ENCODE peak calls at places on chromosomes 7 and 10, in seven cellular contexts. R is neuronal stem cell, N is OCI-LY7, Y is Karpas-422, H is IMR-90, I is lung, K is cardiac muscle cell. V is an unnamed sample.

GRCh38 chr10:107546239-107546638 is 381.7 kb upstream of the SORCS1 start:
- DNase-seq in N (no peak), R (no peak), K (peak; percentile 30), I (no peak), H (peak; percentile 33), Y (no peak), V (no peak)

GRCh38 chr10:133353988-133354605 is 3.7 kb downstream of the FUOM start:
- DNase-seq in N (no peak), Y (no peak), R (no peak), I (no peak), H (no peak), K (no peak), V (no peak)

GRCh38 chr10:109928393-109928792 is 5.1 kb upstream of the XPNPEP1 start:
- DNase-seq in R (no peak), Y (no peak), I (no peak), N (no peak), K (no peak), H (no peak), V (no peak)

GRCh38 chr10:33027088-33027487 is 69.1 kb upstream of the ITGB1 start:
- DNase-seq in I (no peak), K (no peak), H (no peak), R (no peak), Y (no peak), N (no peak), V (no peak)

GRCh38 chr7:45663167-45663921 is 89.2 kb downstream of the ADCY1 start:
- DNase-seq in R (peak; percentile 8), H (peak; percentile 12), N (peak; percentile 51), Y (peak; percentile 78), I (peak; percentile 29), K (peak; percentile 33), V (no peak)

GRCh38 chr10:46547331-46547880 is 9.1 kb downstream of the GPRIN2 start:
- DNase-seq in N (no peak), I (no peak), H (no peak), Y (no peak), K (no peak), R (no peak), V (peak; percentile 5)

GRCh38 chr7:147412782-147413186 is 1177.8 kb upstream of the C7orf33 start:
- DNase-seq in N (no peak), I (no peak), Y (no peak), H (peak; percentile 91), K (peak; percentile 92), R (no peak), V (no peak)

GRCh38 chr7:156109988-156110387 is 297.7 kb upstream of the SHH start:
- DNase-seq in H (no peak), N (no peak), K (no peak), Y (no peak), R (no peak), I (no peak), V (no peak)

GRCh38 chr10:103763374-103764202 is 91.8 kb downstream of the SH3PXD2A start:
- DNase-seq in R (no peak), I (no peak), N (peak; percentile 85), K (no peak), H (peak; percentile 46), Y (peak; percentile 75), V (no peak)

GRCh38 chr7:35605760-35606159 is 89.2 kb downstream of the HERPUD2 start:
- DNase-seq in N (no peak), H (peak; percentile 82), K (peak; percentile 70), Y (no peak), R (no peak), I (no peak), V (peak; percentile 43)

GRCh38 chr7:128351296-128352123 is 7.8 kb upstream of the RBM28 start:
- DNase-seq in K (peak; percentile 19), I (no peak), Y (no peak), H (no peak), N (no peak), R (no peak), V (no peak)

GRCh38 chr10:971150-971542 is 17.1 kb upstream of the GTPBP4 start:
- DNase-seq in N (no peak), H (peak; percentile 46), K (peak; percentile 31), R (no peak), I (no peak), Y (no peak), V (peak; percentile 77)

GRCh38 chr7:82507976-82508677 is 64.5 kb upstream of the CACNA2D1 start:
- DNase-seq in K (no peak), H (no peak), I (peak; percentile 33), N (no peak), R (no peak), Y (no peak), V (no peak)

GRCh38 chr7:69433086-69433485 is 165.2 kb upstream of the AUTS2 start:
- DNase-seq in Y (no peak), R (no peak), H (no peak), N (no peak), K (no peak), I (no peak), V (no peak)

GRCh38 chr10:24313233-24313632 is 104.3 kb downstream of the KIAA1217 start:
- DNase-seq in K (no peak), Y (no peak), H (no peak), N (no peak), R (no peak), I (no peak), V (no peak)

GRCh38 chr10:48716393-48716792 is 31.7 kb downstream of the WDFY4 start:
- DNase-seq in N (no peak), Y (no peak), H (no peak), R (no peak), K (no peak), I (no peak), V (no peak)

GRCh38 chr7:137000621-137001020 is 132.2 kb downstream of the CHRM2 start:
- DNase-seq in H (no peak), I (no peak), R (no peak), Y (no peak), K (no peak), N (no peak), V (no peak)

GRCh38 chr10:4283841-4284610 is 499.0 kb upstream of the KLF6 start:
- DNase-seq in Y (no peak), R (no peak), I (peak; percentile 45), K (peak; percentile 56), N (no peak), H (peak; percentile 82), V (peak; percentile 31)

GRCh38 chr10:74947781-74948401 is 121.5 kb downstream of the KAT6B start:
- DNase-seq in K (no peak), I (no peak), R (no peak), N (no peak), H (no peak), Y (no peak), V (no peak)

GRCh38 chr10:116210588-116211346 is 62.2 kb downstream of the GFRA1 start:
- DNase-seq in N (no peak), Y (no peak), H (peak; percentile 6), I (no peak), R (no peak), K (no peak), V (no peak)

GRCh38 chr10:121087129-121087528 is 236.0 kb downstream of the WDR11 start:
- DNase-seq in I (no peak), R (no peak), N (no peak), K (no peak), H (no peak), Y (no peak), V (peak; percentile 76)

GRCh38 chr10:35940067-35940989 is 298.2 kb upstream of the FZD8 start:
- DNase-seq in K (peak; percentile 27), N (no peak), Y (no peak), R (no peak), I (no peak), H (peak; percentile 58), V (no peak)

GRCh38 chr7:153470004-153470671 is 582.1 kb upstream of the DPP6 start:
- DNase-seq in R (no peak), N (no peak), Y (no peak), H (no peak), I (no peak), K (no peak), V (no peak)

GRCh38 chr7:153472516-153472915 is 579.7 kb upstream of the DPP6 start:
- DNase-seq in N (no peak), R (no peak), H (no peak), K (no peak), I (no peak), Y (no peak), V (no peak)

GRCh38 chr7:153476166-153476565 is 576.0 kb upstream of the DPP6 start:
- DNase-seq in I (no peak), R (no peak), H (no peak), K (no peak), Y (no peak), N (no peak), V (no peak)

GRCh38 chr7:153473189-153473588 is 579.0 kb upstream of the DPP6 start:
- DNase-seq in K (no peak), Y (no peak), R (no peak), I (no peak), H (no peak), N (no peak), V (peak; percentile 24)

GRCh38 chr7:153475240-153475639 is 577.0 kb upstream of the DPP6 start:
- DNase-seq in I (no peak), K (no peak), R (no peak), N (no peak), Y (no peak), H (no peak), V (no peak)
- H3K9me3 ChIP-seq in I (no peaks in the 10 kb centered on the region), K (peaks cover 5% of the 10 kb centered on the region), R (no peaks in the 10 kb centered on the region), N (no peaks in the 10 kb centered on the region), Y (no peaks in the 10 kb centered on the region), H (peaks cover 41% of the 10 kb centered on the region), V (no peaks in the 10 kb centered on the region)

GRCh38 chr10:129966370-129966769 is 2.3 kb upstream of the EBF3 start:
- DNase-seq in K (no peak), I (no peak), H (no peak), N (no peak), R (peak; percentile 12), Y (no peak), V (no peak)
- H3K4me3 ChIP-seq in K (no peak overlapping the region), I (no peak overlapping the region), H (no peak overlapping the region), N (no peak overlapping the region), R (no peak overlapping the region), Y (no peak overlapping the region), V (no peak overlapping the region)

GRCh38 chr7:873367-874002 is 2.9 kb upstream of the GET4 start:
- DNase-seq in Y (peak; percentile 91), K (peak; percentile 87), R (peak; percentile 60), I (peak; percentile 84), H (peak; percentile 75), N (peak; percentile 84), V (peak; percentile 90)
- H3K36me3 ChIP-seq in Y (peaks cover 17% of the 10 kb centered on the region), K (peaks cover 18% of the 10 kb centered on the region), R (peaks cover 20% of the 10 kb centered on the region), I (peaks cover 13% of the 10 kb centered on the region), H (peaks cover 29% of the 10 kb centered on the region), N (peaks cover 51% of the 10 kb centered on the region), V (peaks cover 29% of the 10 kb centered on the region)

GRCh38 chr10:106134326-106135000 is 1030.0 kb downstream of the SORCS1 start:
- DNase-seq in R (no peak), N (no peak), Y (no peak), I (no peak), K (no peak), H (no peak), V (no peak)

GRCh38 chr10:106136175-106136574 is 1028.3 kb downstream of the SORCS1 start:
- DNase-seq in K (no peak), N (no peak), Y (no peak), I (no peak), H (no peak), R (no peak), V (no peak)

GRCh38 chr10:106133451-106133850 is 1031.1 kb downstream of the SORCS1 start:
- DNase-seq in K (no peak), R (no peak), I (no peak), N (no peak), H (no peak), Y (no peak), V (no peak)

DNA sequence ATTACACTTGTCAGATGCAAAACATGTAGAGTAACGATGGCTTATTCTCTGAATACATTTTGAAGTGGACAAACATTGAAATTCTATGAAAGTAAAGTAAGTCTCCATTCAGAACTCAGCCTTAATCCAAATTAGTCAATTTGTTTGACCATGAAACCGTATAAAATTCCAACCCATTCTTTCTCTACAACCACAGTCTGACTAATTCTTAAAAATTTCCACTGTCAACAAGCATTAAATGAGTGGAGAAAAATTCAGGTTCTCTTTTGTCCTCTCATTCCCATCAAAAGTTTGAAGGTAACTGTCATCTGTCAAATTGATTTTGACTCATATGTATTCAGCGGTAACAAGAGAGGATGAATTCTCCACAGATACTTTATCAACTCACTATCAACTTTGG is 1031.5 kb downstream of the SORCS1 start:
- DNase-seq in R (no peak), N (no peak), Y (no peak), I (no peak), K (no peak), H (no peak), V (no peak)
- H3K9me3 ChIP-seq in R (no peaks in the 10 kb centered on the region), N (no peaks in the 10 kb centered on the region), Y (peaks cover 14% of the 10 kb centered on the region), I (no peaks in the 10 kb centered on the region), K (no peaks in the 10 kb centered on the region), H (peaks cover 3% of the 10 kb centered on the region), V (no peaks in the 10 kb centered on the region)